ENCODE peak calls at places on chromosomes 7 and 10, in five cellular contexts. M is GM12878, R is SK-N-SH, O is K562, D is HepG2. A is an unnamed sample.

GRCh38 chr10:70528726-70529362 is 50.3 kb downstream of the PALD1 start:
- DNase-seq in M (no peak), R (peak), O (peak), D (peak), A (peak)

GRCh38 chr10:79244841-79245504 is 102.3 kb upstream of the PPIF start:
- DNase-seq in M (peak), R (no peak), O (no peak), D (no peak), A (no peak)

GRCh38 chr10:86648706-86649426 is 5.5 kb upstream of the OPN4 start:
- DNase-seq in M (no peak), R (peak), O (no peak), D (no peak), A (no peak)

GRCh38 chr10:130054021-130054420 is 56.6 kb downstream of the C10orf143 start:
- DNase-seq in M (no peak), R (no peak), O (no peak), D (no peak), A (no peak)

GRCh38 chr7:123324283-123324682 is 124.5 kb upstream of the SLC13A1 start:
- DNase-seq in M (no peak), R (no peak), O (no peak), D (no peak), A (no peak)

GRCh38 chr10:60139798-60140566 is 233.6 kb upstream of the CCDC6 start:
- DNase-seq in M (no peak), R (no peak), O (no peak), D (no peak), A (no peak)

GRCh38 chr7:128845987-128846386 is 15.8 kb downstream of the FLNC start:
- DNase-seq in M (no peak), R (no peak), O (no peak), D (no peak), A (no peak)

GRCh38 chr7:65371468-65371867 is 2.2 kb upstream of the ZNF92 start:
- DNase-seq in M (no peak), R (no peak), O (no peak), D (peak), A (no peak)

GRCh38 chr10:101452593-101452992 is 98.6 kb downstream of the BTRC start:
- DNase-seq in M (no peak), R (no peak), O (no peak), D (no peak), A (no peak)

GRCh38 chr10:97336942-97337719 is 2.6 kb upstream of the FRAT2 start:
- DNase-seq in M (no peak), R (no peak), O (no peak), D (no peak), A (no peak)
- TF ChIP-seq FOXM1 in M (no peak), R (no peak), O (no peak), D (no peak), A (no peak)

DNA sequence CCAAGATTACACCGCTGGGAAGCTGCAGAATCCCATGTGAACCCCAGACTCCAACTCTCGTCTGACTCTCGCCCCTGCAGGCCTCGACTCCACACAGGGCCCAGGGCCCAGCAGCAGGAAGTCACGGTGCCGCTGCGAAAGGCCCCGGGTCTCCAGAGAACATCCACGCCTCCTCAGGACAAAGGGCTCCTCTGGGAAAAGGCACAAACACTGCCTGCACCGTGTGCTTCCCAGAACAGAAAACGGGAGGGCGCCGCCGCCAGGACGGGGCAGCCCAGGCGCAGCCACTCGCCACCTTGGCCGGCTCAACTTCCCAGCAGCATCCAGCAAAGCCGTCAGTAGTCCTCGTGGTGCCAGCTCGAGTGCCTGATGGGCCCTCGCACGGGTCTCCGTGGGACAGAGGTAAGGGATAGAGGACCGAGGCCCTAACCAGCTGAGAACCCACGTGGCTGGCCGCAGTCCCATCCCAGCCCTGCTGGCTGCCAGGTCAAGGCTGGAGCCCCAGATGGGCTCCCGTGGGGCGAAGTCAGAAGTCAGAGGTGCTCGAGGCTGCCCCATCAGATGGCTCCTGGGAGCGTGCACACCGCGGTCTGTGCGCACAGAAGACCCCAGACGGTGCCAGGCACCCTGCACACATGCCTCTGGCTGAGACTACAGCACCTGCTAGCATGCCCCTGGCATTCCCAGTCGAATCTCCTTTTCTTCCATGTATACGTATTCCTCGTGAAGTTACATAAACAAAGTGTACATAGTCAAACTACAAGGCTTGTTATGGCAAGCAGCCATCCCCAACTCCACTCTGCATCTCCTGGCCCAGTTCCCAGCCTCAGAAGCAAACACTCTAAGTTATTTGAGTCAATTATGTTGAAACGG is 60.2 kb downstream of the MAD1L1 start:
- DNase-seq in M (no peak), R (peak), O (no peak), D (peak), A (no peak)
- TF ChIP-seq FOXM1 in M (no peak), R (no peak), O (no peak), D (no peak), A (no peak)

GRCh38 chr10:125868372-125868975 is 12.6 kb downstream of the DHX32 start:
- DNase-seq in M (no peak), R (peak), O (peak), D (peak), A (peak)
- TF ChIP-seq FOXM1 in M (no peak), R (no peak), O (no peak), D (no peak), A (no peak)

GRCh38 chr10:124095096-124095495 is 1.7 kb upstream of the CHST15 start:
- DNase-seq in M (no peak), R (no peak), O (no peak), D (no peak), A (no peak)
- TF ChIP-seq FOXM1 in M (no peak), R (no peak), O (no peak), D (no peak), A (no peak)

DNA sequence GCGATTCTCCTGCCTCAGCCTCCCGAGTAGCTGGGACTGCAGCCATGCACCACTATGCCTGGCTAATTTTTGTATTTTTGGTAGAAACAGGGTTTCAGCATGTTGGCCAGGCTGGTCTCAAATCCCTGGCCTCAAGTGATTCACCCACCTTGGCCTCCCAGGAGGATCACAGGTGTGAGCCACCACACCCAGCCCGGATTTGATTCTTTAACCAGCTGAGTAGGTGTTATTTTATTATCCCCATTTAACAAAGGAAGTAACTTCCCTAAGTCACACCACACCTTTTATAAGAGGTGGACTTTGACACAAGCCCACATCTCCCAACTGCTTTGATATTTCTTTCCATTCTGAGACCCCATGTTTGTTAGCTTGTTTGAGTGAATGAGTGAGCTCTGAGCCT is 25.0 kb downstream of the SLC25A28 start:
- DNase-seq in M (no peak), R (no peak), O (no peak), D (no peak), A (no peak)
- TF ChIP-seq FOXM1 in M (no peak), R (no peak), O (no peak), D (no peak), A (no peak)

GRCh38 chr7:17699696-17700095 is 240.6 kb downstream of the SNX13 start:
- DNase-seq in M (no peak), R (no peak), O (no peak), D (no peak), A (no peak)

GRCh38 chr7:17697128-17697881 is 243.0 kb downstream of the SNX13 start:
- DNase-seq in M (no peak), R (no peak), O (no peak), D (no peak), A (no peak)

GRCh38 chr7:17700138-17700537 is 240.2 kb downstream of the SNX13 start:
- DNase-seq in M (no peak), R (no peak), O (no peak), D (no peak), A (no peak)

DNA sequence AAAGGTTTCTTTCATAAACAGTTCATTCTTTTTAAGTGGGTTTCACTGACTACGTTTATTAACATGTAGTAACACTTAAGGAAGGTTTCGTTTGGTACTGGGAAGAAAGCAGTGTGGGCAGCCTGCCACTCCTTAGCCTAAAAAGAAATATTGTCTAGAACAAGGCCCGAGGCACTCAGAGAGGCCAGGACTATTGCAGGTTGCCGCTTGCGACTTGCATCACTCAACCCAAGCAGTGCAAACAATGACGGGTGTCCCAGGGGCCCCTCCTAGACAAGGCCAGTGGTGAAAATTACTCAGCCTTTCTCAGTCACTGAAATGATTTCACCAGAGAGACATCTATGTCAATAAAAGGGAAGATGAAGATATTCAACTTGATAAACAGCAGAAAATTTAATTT is 243.9 kb downstream of the SNX13 start:
- DNase-seq in M (no peak), R (no peak), O (no peak), D (peak), A (no peak)
- TF ChIP-seq FOXM1 in M (no peak), R (no peak), O (no peak), D (no peak), A (no peak)

GRCh38 chr10:8800426-8800825 is 745.9 kb downstream of the GATA3 start:
- DNase-seq in M (no peak), R (peak), O (no peak), D (no peak), A (no peak)
- TF ChIP-seq FOXM1 in M (no peak), R (no peak), O (no peak), D (no peak), A (no peak)

A was measured in HEK293T.